ENCODE peak calls at places on chromosomes 13 and 19, in four cellular contexts. I, W, C and E are unnamed samples.

GRCh38 chr13:70080030-70080429 is 27.6 kb upstream of the ATXN8OS start:
- DNase-seq in I (no peak), W (no peak), C (no peak), E (no peak)

GRCh38 chr13:112738606-112739005 is 48.8 kb downstream of the ATP11A start:
- DNase-seq in I (no peak), W (no peak), C (no peak), E (no peak)

GRCh38 chr13:85371254-85371653 is 428.0 kb downstream of the SLITRK6 start:
- DNase-seq in I (no peak), W (no peak), C (no peak), E (no peak)

GRCh38 chr19:2249010-2249866 is at the start of gene AMH:
- DNase-seq in I (no peak), W (no peak), C (no peak), E (no peak)

GRCh38 chr13:20869540-20869939 is 33.0 kb downstream of the XPO4 start:
- DNase-seq in I (no peak), W (no peak), C (no peak), E (no peak)

GRCh38 chr13:45335397-45336024 is 5.5 kb downstream of the TPT1 start:
- DNase-seq in I (no peak), W (no peak), C (no peak), E (no peak)

GRCh38 chr13:112912726-112913440 is 56.1 kb upstream of the MCF2L start:
- DNase-seq in I (no peak), W (no peak), C (no peak), E (no peak)

GRCh38 chr13:46679369-46680180 is 117.4 kb downstream of the ESD start:
- DNase-seq in I (no peak), W (peak), C (no peak), E (no peak)

GRCh38 chr19:13095393-13095784 is 7.3 kb downstream of the LYL1 start:
- DNase-seq in I (no peak), W (no peak), C (no peak), E (no peak)

GRCh38 chr19:3162418-3163229 is 15.9 kb upstream of the S1PR4 start:
- DNase-seq in I (no peak), W (no peak), C (peak), E (no peak)

GRCh38 chr19:36916991-36917390 is 859 bp downstream of the ZNF568 start:
- DNase-seq in I (no peak), W (no peak), C (no peak), E (no peak)
- H3K4me3 ChIP-seq in I (no peak), W (peak), C (no peak), E (peak)

GRCh38 chr13:97222934-97223710 is 989 bp downstream of the MBNL2 start:
- DNase-seq in I (no peak), W (no peak), C (no peak), E (no peak)

GRCh38 chr13:97223711-97224461 is 1.8 kb downstream of the MBNL2 start:
- DNase-seq in I (peak), W (no peak), C (peak), E (peak)

GRCh38 chr13:97221046-97221445 is 1.1 kb upstream of the MBNL2 start:
- DNase-seq in I (no peak), W (no peak), C (no peak), E (no peak)

GRCh38 chr13:97221491-97221890 is 642 bp upstream of the MBNL2 start:
- DNase-seq in I (no peak), W (no peak), C (no peak), E (no peak)

GRCh38 chr13:97221989-97222700 is at the start of gene MBNL2:
- DNase-seq in I (peak), W (peak), C (peak), E (peak)
- TF ChIP-seq ZNF274 in I (no peak), W (no peak), C (no peak), E (no peak)

DNA sequence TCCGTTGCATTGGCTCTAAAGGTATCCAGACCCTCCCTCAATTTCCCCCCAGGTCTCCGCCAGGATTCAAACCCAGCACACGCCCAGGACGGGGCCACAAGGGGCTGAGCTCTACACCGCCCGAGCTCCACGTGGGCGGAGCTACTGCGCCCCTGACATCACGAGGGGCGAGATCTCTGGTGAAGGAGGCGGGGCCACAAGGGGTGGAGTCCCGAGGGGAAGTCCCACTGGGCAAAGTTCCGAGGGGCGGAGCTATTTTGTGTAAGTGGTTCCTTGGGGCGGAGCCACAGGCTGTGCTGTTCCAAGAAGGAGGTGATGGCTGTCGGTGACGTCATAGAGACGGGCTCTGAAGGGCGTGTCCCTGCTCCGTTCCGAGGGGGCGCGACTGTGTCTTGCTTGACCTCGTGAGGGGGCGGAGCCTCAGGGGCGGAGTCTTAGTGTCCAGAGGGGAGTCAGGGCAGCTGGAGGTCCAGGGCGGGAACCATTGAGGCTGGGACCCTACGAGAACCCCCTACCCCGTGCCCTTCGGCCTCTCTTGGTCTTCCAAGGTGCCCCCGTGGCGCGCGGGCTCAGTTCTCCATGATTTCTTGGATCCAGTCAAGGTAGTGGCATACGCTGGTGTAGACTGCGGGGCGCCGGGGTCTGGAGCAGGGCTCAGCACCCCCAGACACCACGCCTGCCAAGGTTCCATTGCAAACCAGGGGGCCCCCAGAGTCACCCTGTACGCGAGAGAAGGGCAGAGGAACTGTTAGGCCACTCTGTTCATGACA is 1.3 kb upstream of the KLK8 start:
- DNase-seq in I (peak), W (no peak), C (peak), E (peak)
- H3K4me3 ChIP-seq in I (peak), W (no peak), C (peak), E (peak)

GRCh38 chr13:37495046-37495445 is 103.5 kb downstream of the POSTN start:
- DNase-seq in I (no peak), W (no peak), C (no peak), E (no peak)
- TF ChIP-seq ZNF274 in I (no peak), W (no peak), C (no peak), E (no peak)

DNA sequence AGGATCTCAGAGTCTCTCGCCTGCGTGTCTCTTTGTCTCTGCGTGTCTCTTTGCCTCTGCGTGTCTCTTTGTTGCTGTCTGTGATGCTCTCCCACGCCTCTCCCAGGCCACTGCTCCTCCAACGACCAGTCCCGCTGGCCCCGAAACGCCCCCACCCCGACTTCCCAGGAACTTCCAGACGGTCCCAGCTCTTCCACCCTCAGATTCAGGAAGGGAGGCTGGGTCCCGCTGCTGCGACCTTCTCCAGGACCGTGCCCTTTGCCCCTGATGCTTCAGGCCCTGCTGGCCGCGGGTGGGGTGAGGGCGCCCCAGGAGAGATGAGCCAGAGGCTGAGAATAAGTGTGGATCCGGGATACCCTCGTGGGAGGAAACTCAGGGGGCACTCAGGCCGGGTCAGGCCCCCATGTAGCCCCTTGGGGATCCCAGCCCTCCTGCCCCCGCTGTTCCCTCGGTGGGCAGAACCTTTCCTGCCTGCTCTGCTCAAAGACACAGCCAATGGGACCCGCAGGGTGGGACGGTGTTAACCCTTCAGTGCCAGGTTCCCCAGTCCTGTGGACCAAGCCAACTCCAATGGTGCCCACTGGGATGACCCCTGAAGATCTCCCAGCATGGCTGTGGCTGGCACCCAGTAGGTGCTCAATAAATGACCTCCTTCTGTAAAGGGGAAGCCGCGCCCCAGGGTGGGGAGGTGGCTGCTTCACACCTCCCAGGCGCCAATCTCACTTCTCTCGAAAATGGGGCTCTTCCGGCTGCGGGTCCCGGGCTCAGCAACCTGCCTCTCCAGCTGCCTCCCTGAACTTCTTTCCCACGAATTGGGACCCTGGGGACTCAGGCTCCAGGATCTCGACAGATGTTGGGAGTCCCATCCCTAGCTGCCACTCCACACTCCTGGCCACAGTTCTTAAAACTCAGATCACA is 1.5 kb upstream of the S1PR5 start:
- DNase-seq in I (no peak), W (no peak), C (no peak), E (no peak)
- H3K4me3 ChIP-seq in I (peak), W (no peak), C (no peak), E (peak)